ENCODE peak calls at places on chromosome 6, in five cellular contexts. One of them, this sample, is unnamed.

GRCh38 chr6:156767603-156768467 is 9.3 kb upstream of the ARID1B start:
- DNase-seq in transverse colon: no peak
- DNase-seq in gastrocnemius medialis: no peak
- DNase-seq in adrenal gland: no peak
- DNase-seq in testis: no peak
- DNase-seq in this sample: no peak

GRCh38 chr6:151679941-151680340 is 127.5 kb upstream of the ESR1 start:
- DNase-seq in transverse colon: no peak
- DNase-seq in gastrocnemius medialis: no peak
- DNase-seq in adrenal gland: no peak
- DNase-seq in testis: no peak
- DNase-seq in this sample: no peak

GRCh38 chr6:116371384-116372209 is 850 bp downstream of the DSE start:
- DNase-seq in transverse colon: peak; percentile 64
- DNase-seq in gastrocnemius medialis: peak; percentile 45
- DNase-seq in adrenal gland: peak; percentile 89
- DNase-seq in testis: peak; percentile 79
- DNase-seq in this sample: no peak

GRCh38 chr6:120908767-120909166 is 425.5 kb downstream of the TBC1D32 start:
- DNase-seq in transverse colon: no peak
- DNase-seq in gastrocnemius medialis: no peak
- DNase-seq in adrenal gland: no peak
- DNase-seq in testis: no peak
- DNase-seq in this sample: no peak

GRCh38 chr6:83509416-83509815 is 2.9 kb upstream of the PRSS35 start:
- DNase-seq in transverse colon: no peak
- DNase-seq in gastrocnemius medialis: no peak
- DNase-seq in adrenal gland: no peak
- DNase-seq in testis: no peak
- DNase-seq in this sample: no peak

GRCh38 chr6:21753571-21754108 is 160.1 kb downstream of the SOX4 start:
- DNase-seq in transverse colon: no peak
- DNase-seq in gastrocnemius medialis: no peak
- DNase-seq in adrenal gland: no peak
- DNase-seq in testis: no peak
- DNase-seq in this sample: peak; percentile 72

GRCh38 chr6:46612645-46613044 is 40.0 kb downstream of the CYP39A1 start:
- DNase-seq in transverse colon: no peak
- DNase-seq in gastrocnemius medialis: no peak
- DNase-seq in adrenal gland: peak; percentile 73
- DNase-seq in testis: no peak
- DNase-seq in this sample: no peak

GRCh38 chr6:167225903-167226508 is 65.1 kb upstream of the UNC93A start:
- DNase-seq in transverse colon: no peak
- DNase-seq in gastrocnemius medialis: no peak
- DNase-seq in adrenal gland: no peak
- DNase-seq in testis: no peak
- DNase-seq in this sample: no peak

GRCh38 chr6:159013229-159013628 is 13.2 kb upstream of the RSPH3 start:
- DNase-seq in transverse colon: no peak
- DNase-seq in gastrocnemius medialis: no peak
- DNase-seq in adrenal gland: no peak
- DNase-seq in testis: no peak
- DNase-seq in this sample: no peak

GRCh38 chr6:31497595-31498476 is at the start of gene MICB:
- DNase-seq in transverse colon: peak; percentile 85
- DNase-seq in gastrocnemius medialis: peak; percentile 62
- DNase-seq in adrenal gland: peak; percentile 82
- DNase-seq in testis: peak; percentile 89
- DNase-seq in this sample: peak; percentile 97

GRCh38 chr6:36232172-36232571 is 35.6 kb downstream of the BRPF3 start:
- DNase-seq in transverse colon: no peak
- DNase-seq in gastrocnemius medialis: no peak
- DNase-seq in adrenal gland: peak; percentile 14
- DNase-seq in testis: no peak
- DNase-seq in this sample: no peak

DNA sequence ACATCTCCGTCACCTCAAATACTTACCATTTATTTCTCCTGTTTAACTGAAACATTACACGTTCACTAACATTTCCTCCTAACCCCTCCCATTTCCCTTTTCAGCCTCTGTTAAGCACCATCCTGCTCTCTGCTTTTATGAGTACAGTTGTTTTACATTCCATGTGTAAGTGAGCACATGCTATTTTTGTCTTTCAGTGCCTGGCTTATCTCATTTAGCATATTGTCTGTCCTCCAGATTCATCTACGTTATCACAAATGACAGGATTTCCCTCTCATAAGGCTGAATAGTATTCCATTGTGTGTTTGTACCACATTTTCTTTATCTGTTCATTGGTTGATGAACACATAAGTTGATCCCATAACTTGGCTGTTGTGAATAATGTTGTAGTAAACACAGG is 22.7 kb downstream of the TAF11 start:
- DNase-seq in transverse colon: no peak
- DNase-seq in gastrocnemius medialis: no peak
- DNase-seq in adrenal gland: no peak
- DNase-seq in testis: no peak
- DNase-seq in this sample: no peak
- TF ChIP-seq POLR2A in transverse colon: no peak
- TF ChIP-seq POLR2A in gastrocnemius medialis: no peak
- TF ChIP-seq POLR2A in adrenal gland: no peak
- TF ChIP-seq POLR2A in testis: no peak
- TF ChIP-seq POLR2A in this sample: no peak

GRCh38 chr6:79630883-79631799 is at the start of gene SH3BGRL2:
- DNase-seq in transverse colon: peak; percentile 91
- DNase-seq in gastrocnemius medialis: peak; percentile 23
- DNase-seq in adrenal gland: peak; percentile 82
- DNase-seq in testis: peak; percentile 76
- DNase-seq in this sample: peak; percentile 92
- TF ChIP-seq POLR2A in transverse colon: peak; percentile 86
- TF ChIP-seq POLR2A in gastrocnemius medialis: peak; percentile 51
- TF ChIP-seq POLR2A in adrenal gland: no peak
- TF ChIP-seq POLR2A in testis: no peak
- TF ChIP-seq POLR2A in this sample: no peak

GRCh38 chr6:1396952-1397868 is 7.8 kb downstream of the FOXF2 start:
- DNase-seq in transverse colon: peak; percentile 76
- DNase-seq in gastrocnemius medialis: no peak
- DNase-seq in adrenal gland: peak; percentile 81
- DNase-seq in testis: peak; percentile 87
- DNase-seq in this sample: peak; percentile 96
- TF ChIP-seq POLR2A in transverse colon: no peak
- TF ChIP-seq POLR2A in gastrocnemius medialis: no peak
- TF ChIP-seq POLR2A in adrenal gland: no peak
- TF ChIP-seq POLR2A in testis: no peak
- TF ChIP-seq POLR2A in this sample: no peak

GRCh38 chr6:52261229-52261628 is 16.9 kb upstream of the IL17F start:
- DNase-seq in transverse colon: no peak
- DNase-seq in gastrocnemius medialis: no peak
- DNase-seq in adrenal gland: no peak
- DNase-seq in testis: no peak
- DNase-seq in this sample: no peak
- TF ChIP-seq POLR2A in transverse colon: no peak
- TF ChIP-seq POLR2A in gastrocnemius medialis: no peak
- TF ChIP-seq POLR2A in adrenal gland: no peak
- TF ChIP-seq POLR2A in testis: no peak
- TF ChIP-seq POLR2A in this sample: no peak

GRCh38 chr6:41523957-41524633 is 22.1 kb upstream of the FOXP4 start:
- DNase-seq in transverse colon: no peak
- DNase-seq in gastrocnemius medialis: no peak
- DNase-seq in adrenal gland: no peak
- DNase-seq in testis: no peak
- DNase-seq in this sample: no peak

GRCh38 chr6:41522780-41523548 is 23.2 kb upstream of the FOXP4 start:
- DNase-seq in transverse colon: no peak
- DNase-seq in gastrocnemius medialis: no peak
- DNase-seq in adrenal gland: no peak
- DNase-seq in testis: no peak
- DNase-seq in this sample: no peak

GRCh38 chr6:41527721-41528408 is 18.3 kb upstream of the FOXP4 start:
- DNase-seq in transverse colon: peak; percentile 31
- DNase-seq in gastrocnemius medialis: no peak
- DNase-seq in adrenal gland: no peak
- DNase-seq in testis: peak; percentile 44
- DNase-seq in this sample: no peak

GRCh38 chr6:41528409-41528963 is 17.7 kb upstream of the FOXP4 start:
- DNase-seq in transverse colon: no peak
- DNase-seq in gastrocnemius medialis: no peak
- DNase-seq in adrenal gland: no peak
- DNase-seq in testis: no peak
- DNase-seq in this sample: no peak

DNA sequence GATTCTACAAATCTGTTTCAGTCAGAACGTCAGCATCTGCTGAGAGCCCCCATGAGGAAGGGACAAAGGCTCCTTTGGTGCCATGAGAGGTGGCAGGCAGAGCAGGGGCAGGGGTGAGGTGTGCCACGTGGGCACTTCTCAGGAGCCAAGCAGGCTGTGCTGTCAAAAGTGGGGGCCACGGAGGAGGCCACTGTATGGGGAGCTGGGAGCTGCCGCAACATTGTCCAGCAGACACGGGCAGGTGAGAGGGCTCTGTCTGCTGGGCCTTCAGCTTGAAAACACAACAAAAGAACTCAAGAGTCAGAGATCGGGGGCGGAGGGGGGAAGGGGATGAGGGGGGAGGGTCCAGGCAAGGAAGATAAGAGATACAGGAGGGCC is 21.6 kb upstream of the FOXP4 start:
- DNase-seq in transverse colon: no peak
- DNase-seq in gastrocnemius medialis: no peak
- DNase-seq in adrenal gland: no peak
- DNase-seq in testis: no peak
- DNase-seq in this sample: no peak
- TF ChIP-seq POLR2A in transverse colon: no peak
- TF ChIP-seq POLR2A in gastrocnemius medialis: no peak
- TF ChIP-seq POLR2A in adrenal gland: no peak
- TF ChIP-seq POLR2A in testis: no peak
- TF ChIP-seq POLR2A in this sample: no peak

DNA sequence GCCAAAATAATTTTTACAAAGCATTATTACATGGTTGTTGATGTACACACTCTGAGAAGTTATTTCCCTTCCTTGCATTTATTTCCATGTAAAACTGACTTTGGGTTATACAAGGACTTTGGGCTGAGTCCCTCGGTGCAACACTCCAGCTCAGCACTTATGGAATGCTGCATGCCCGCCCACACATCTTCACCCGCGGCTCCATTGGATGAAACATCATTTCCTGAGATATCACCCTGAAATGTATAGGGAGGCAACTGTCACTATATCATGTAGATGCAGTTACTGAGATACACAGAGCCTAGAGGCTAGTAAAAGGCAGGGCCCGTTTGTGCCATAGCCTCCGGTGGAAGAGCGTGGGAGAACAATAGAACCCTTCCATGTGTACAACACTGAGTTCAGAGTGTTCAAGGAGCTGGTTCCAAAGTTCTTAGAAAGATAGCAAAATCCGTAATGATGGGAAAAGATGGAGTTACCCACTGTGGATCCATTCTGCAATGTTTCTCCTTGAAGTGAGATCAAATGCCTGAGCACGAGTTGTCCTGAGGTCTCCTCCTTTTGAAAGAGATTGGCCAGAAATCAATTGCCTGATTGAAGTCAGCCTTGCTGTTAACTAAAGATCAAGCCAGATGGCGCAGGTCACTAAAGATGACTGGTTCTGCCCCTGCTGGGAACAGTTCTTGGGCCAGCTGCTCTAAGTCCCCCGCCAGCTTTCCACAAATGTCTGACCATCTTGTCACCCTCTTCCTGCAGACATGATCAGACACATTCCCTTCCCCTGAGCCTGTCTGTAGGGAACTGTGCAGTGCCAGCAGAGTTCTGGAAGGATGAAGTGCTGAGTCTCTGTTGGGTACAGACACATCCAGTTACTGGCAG is 100.9 kb upstream of the IYD start:
- DNase-seq in transverse colon: no peak
- DNase-seq in gastrocnemius medialis: peak; percentile 78
- DNase-seq in adrenal gland: no peak
- DNase-seq in testis: no peak
- DNase-seq in this sample: no peak
- TF ChIP-seq POLR2A in transverse colon: no peak
- TF ChIP-seq POLR2A in gastrocnemius medialis: no peak
- TF ChIP-seq POLR2A in adrenal gland: no peak
- TF ChIP-seq POLR2A in testis: no peak
- TF ChIP-seq POLR2A in this sample: no peak

GRCh38 chr6:126356526-126356925 is 16.6 kb downstream of the CENPW start:
- DNase-seq in transverse colon: no peak
- DNase-seq in gastrocnemius medialis: no peak
- DNase-seq in adrenal gland: no peak
- DNase-seq in testis: no peak
- DNase-seq in this sample: no peak
- TF ChIP-seq POLR2A in transverse colon: no peak
- TF ChIP-seq POLR2A in gastrocnemius medialis: no peak
- TF ChIP-seq POLR2A in adrenal gland: no peak
- TF ChIP-seq POLR2A in testis: no peak
- TF ChIP-seq POLR2A in this sample: no peak

GRCh38 chr6:33314943-33315752 is 1.3 kb upstream of the TAPBP start:
- DNase-seq in transverse colon: peak; percentile 86
- DNase-seq in gastrocnemius medialis: no peak
- DNase-seq in adrenal gland: peak; percentile 79
- DNase-seq in testis: peak; percentile 74
- DNase-seq in this sample: no peak

GRCh38 chr6:33314515-33314942 is 651 bp upstream of the TAPBP start:
- DNase-seq in transverse colon: peak; percentile 76
- DNase-seq in gastrocnemius medialis: peak; percentile 50
- DNase-seq in adrenal gland: peak; percentile 91
- DNase-seq in testis: peak; percentile 86
- DNase-seq in this sample: peak; percentile 93

GRCh38 chr6:33313709-33314514 is at the start of gene TAPBP:
- DNase-seq in transverse colon: peak; percentile 77
- DNase-seq in gastrocnemius medialis: peak; percentile 32
- DNase-seq in adrenal gland: peak; percentile 80
- DNase-seq in testis: peak; percentile 53
- DNase-seq in this sample: no peak

GRCh38 chr6:33313105-33313708 is 671 bp downstream of the TAPBP start:
- DNase-seq in transverse colon: peak; percentile 63
- DNase-seq in gastrocnemius medialis: no peak
- DNase-seq in adrenal gland: peak; percentile 76
- DNase-seq in testis: peak; percentile 29
- DNase-seq in this sample: no peak

GRCh38 chr6:33312361-33313104 is 1.3 kb downstream of the TAPBP start:
- DNase-seq in transverse colon: peak; percentile 89
- DNase-seq in gastrocnemius medialis: peak; percentile 66
- DNase-seq in adrenal gland: peak; percentile 95
- DNase-seq in testis: peak; percentile 95
- DNase-seq in this sample: no peak
- TF ChIP-seq POLR2A in transverse colon: peak; percentile 9
- TF ChIP-seq POLR2A in gastrocnemius medialis: no peak
- TF ChIP-seq POLR2A in adrenal gland: no peak
- TF ChIP-seq POLR2A in testis: no peak
- TF ChIP-seq POLR2A in this sample: no peak

This sample was measured in esophagus muscularis mucosa.